ENCODE peak calls at places on chromosomes 2 and 18, in ten cellular contexts. N is endothelial cell; M is myocyte; R is cardiac muscle cell; J is posterior vena cava; I is trophoblast cell; B is AG04449; Z is epithelial cell of prostate; Y is activated CD8-positive, alpha-beta memory T cell treated with anti-CD3 and anti-CD28 coated beads for 48 hours; E is BJ. S is an unnamed sample.

GRCh38 chr2:162934191-162934590 is 95.6 kb upstream of the KCNH7 start:
- DNase-seq in N (no peak), M (no peak), R (no peak), J (no peak), I (no peak), B (no peak), Z (no peak), Y (no peak), E (no peak), S (no peak)

GRCh38 chr2:231795525-231796327 is 9.5 kb downstream of the COPS7B start:
- DNase-seq in N (no peak), M (peak), R (peak), J (no peak), I (no peak), B (no peak), Z (peak), Y (no peak), E (no peak), S (peak)

GRCh38 chr2:176637497-176638166 is 368.4 kb downstream of the MTX2 start:
- DNase-seq in N (peak), M (no peak), R (no peak), J (peak), I (peak), B (no peak), Z (no peak), Y (no peak), E (no peak), S (peak)

GRCh38 chr2:99337931-99338580 is 867 bp downstream of the EIF5B start:
- DNase-seq in N (no peak), M (peak), R (peak), J (no peak), I (peak), B (no peak), Z (no peak), Y (no peak), E (no peak), S (peak)

GRCh38 chr18:78970774-78971333 is 8.8 kb upstream of the SALL3 start:
- DNase-seq in N (no peak), M (no peak), R (no peak), J (peak), I (no peak), B (no peak), Z (no peak), Y (no peak), E (no peak), S (no peak)

GRCh38 chr18:76564117-76564516 is 69.1 kb upstream of the ZNF516 start:
- DNase-seq in N (no peak), M (no peak), R (no peak), J (no peak), I (peak), B (no peak), Z (peak), Y (no peak), E (no peak), S (peak)

GRCh38 chr2:207504513-207505171 is 25.1 kb upstream of the CREB1 start:
- DNase-seq in N (no peak), M (peak), R (peak), J (no peak), I (no peak), B (peak), Z (no peak), Y (no peak), E (no peak), S (peak)

GRCh38 chr2:27251786-27252185 is 11.1 kb downstream of the SLC30A3 start:
- DNase-seq in N (no peak), M (no peak), R (no peak), J (peak), I (no peak), B (no peak), Z (no peak), Y (no peak), E (no peak), S (no peak)

GRCh38 chr2:234880551-234881211 is 71.1 kb upstream of the SH3BP4 start:
- DNase-seq in N (no peak), M (peak), R (no peak), J (no peak), I (peak), B (peak), Z (peak), Y (no peak), E (no peak), S (peak)

GRCh38 chr2:219358170-219359075 is 25.9 kb upstream of the RESP18 start:
- DNase-seq in N (no peak), M (peak), R (peak), J (no peak), I (no peak), B (no peak), Z (no peak), Y (no peak), E (no peak), S (no peak)

GRCh38 chr2:237290249-237290648 is 123.7 kb downstream of the COL6A3 start:
- DNase-seq in N (no peak), M (peak), R (no peak), J (peak), I (peak), B (no peak), Z (no peak), Y (no peak), E (no peak), S (peak)

GRCh38 chr2:178422097-178422496 is 28.9 kb downstream of the PRKRA start:
- DNase-seq in N (no peak), M (peak), R (no peak), J (no peak), I (peak), B (no peak), Z (no peak), Y (no peak), E (no peak), S (no peak)

GRCh38 chr2:120763516-120763915 is 27.8 kb downstream of the GLI2 start:
- DNase-seq in N (no peak), M (no peak), R (no peak), J (peak), I (no peak), B (no peak), Z (no peak), Y (no peak), E (no peak), S (no peak)

GRCh38 chr2:200430017-200430416 is 79.9 kb downstream of the KCTD18 start:
- DNase-seq in N (no peak), M (no peak), R (no peak), J (no peak), I (no peak), B (no peak), Z (no peak), Y (no peak), E (no peak), S (no peak)

GRCh38 chr2:38421274-38422056 is 44.4 kb upstream of the ATL2 start:
- DNase-seq in N (no peak), M (no peak), R (no peak), J (no peak), I (peak), B (no peak), Z (no peak), Y (no peak), E (no peak), S (no peak)

GRCh38 chr18:8933714-8934284 is 168.7 kb upstream of the NDUFV2 start:
- DNase-seq in N (no peak), M (no peak), R (no peak), J (no peak), I (no peak), B (no peak), Z (no peak), Y (no peak), E (no peak), S (no peak)